ENCODE peak calls at places on chromosomes 16 and 17, in six cellular contexts. One of them, this sample, is unnamed.

GRCh38 chr17:74045608-74046007 is 157.9 kb upstream of the RPL38 start:
- DNase-seq in skeletal muscle cell: no peak
- DNase-seq in mucosa of descending colon: no peak
- DNase-seq in naive B cell: no peak
- DNase-seq in uterus: no peak
- DNase-seq in left cardiac atrium: no peak
- DNase-seq in this sample: no peak

GRCh38 chr17:74768069-74768762 is 7.9 kb downstream of the NAT9 start:
- DNase-seq in skeletal muscle cell: no peak
- DNase-seq in mucosa of descending colon: no peak
- DNase-seq in naive B cell: no peak
- DNase-seq in uterus: no peak
- DNase-seq in left cardiac atrium: peak; percentile 77
- DNase-seq in this sample: peak; percentile 42

GRCh38 chr16:87602821-87603683 is 744 bp downstream of the JPH3 start:
- DNase-seq in skeletal muscle cell: no peak
- DNase-seq in mucosa of descending colon: peak; percentile 24
- DNase-seq in naive B cell: no peak
- DNase-seq in uterus: no peak
- DNase-seq in left cardiac atrium: no peak
- DNase-seq in this sample: peak; percentile 44

GRCh38 chr16:1614226-1615102 is 2.3 kb downstream of the CRAMP1 start:
- DNase-seq in skeletal muscle cell: no peak
- DNase-seq in mucosa of descending colon: no peak
- DNase-seq in naive B cell: peak; percentile 23
- DNase-seq in uterus: peak; percentile 17
- DNase-seq in left cardiac atrium: peak; percentile 48
- DNase-seq in this sample: peak; percentile 28

GRCh38 chr17:17857496-17857895 is 20.7 kb upstream of the SREBF1 start:
- DNase-seq in skeletal muscle cell: no peak
- DNase-seq in mucosa of descending colon: no peak
- DNase-seq in naive B cell: no peak
- DNase-seq in uterus: no peak
- DNase-seq in left cardiac atrium: no peak
- DNase-seq in this sample: no peak

GRCh38 chr17:80884811-80885210 is 106.8 kb upstream of the CHMP6 start:
- DNase-seq in skeletal muscle cell: no peak
- DNase-seq in mucosa of descending colon: peak; percentile 47
- DNase-seq in naive B cell: no peak
- DNase-seq in uterus: no peak
- DNase-seq in left cardiac atrium: peak; percentile 10
- DNase-seq in this sample: no peak

GRCh38 chr16:66459878-66460277 is 32.8 kb downstream of the BEAN1 start:
- DNase-seq in skeletal muscle cell: no peak
- DNase-seq in mucosa of descending colon: no peak
- DNase-seq in naive B cell: no peak
- DNase-seq in uterus: no peak
- DNase-seq in left cardiac atrium: no peak
- DNase-seq in this sample: no peak

GRCh38 chr17:63358956-63359355 is 87.2 kb downstream of the CYB561 start:
- DNase-seq in skeletal muscle cell: no peak
- DNase-seq in mucosa of descending colon: no peak
- DNase-seq in naive B cell: no peak
- DNase-seq in uterus: no peak
- DNase-seq in left cardiac atrium: no peak
- DNase-seq in this sample: no peak

GRCh38 chr16:83793179-83793578 is 14.6 kb upstream of the HSBP1 start:
- DNase-seq in skeletal muscle cell: no peak
- DNase-seq in mucosa of descending colon: no peak
- DNase-seq in naive B cell: no peak
- DNase-seq in uterus: no peak
- DNase-seq in left cardiac atrium: no peak
- DNase-seq in this sample: no peak

GRCh38 chr16:70675851-70676513 is 9.9 kb downstream of the MTSS2 start:
- DNase-seq in skeletal muscle cell: no peak
- DNase-seq in mucosa of descending colon: peak; percentile 23
- DNase-seq in naive B cell: no peak
- DNase-seq in uterus: no peak
- DNase-seq in left cardiac atrium: peak; percentile 34
- DNase-seq in this sample: no peak

GRCh38 chr17:60154616-60155426 is 5.0 kb downstream of the CA4 start:
- DNase-seq in skeletal muscle cell: peak; percentile 79
- DNase-seq in mucosa of descending colon: no peak
- DNase-seq in naive B cell: no peak
- DNase-seq in uterus: peak; percentile 33
- DNase-seq in left cardiac atrium: no peak
- DNase-seq in this sample: peak; percentile 60

GRCh38 chr16:47778106-47778803 is 317.1 kb downstream of the PHKB start:
- DNase-seq in skeletal muscle cell: no peak
- DNase-seq in mucosa of descending colon: no peak
- DNase-seq in naive B cell: no peak
- DNase-seq in uterus: no peak
- DNase-seq in left cardiac atrium: no peak
- DNase-seq in this sample: no peak

GRCh38 chr17:81371910-81372760 is 23.1 kb upstream of the BAHCC1 start:
- DNase-seq in skeletal muscle cell: no peak
- DNase-seq in mucosa of descending colon: no peak
- DNase-seq in naive B cell: no peak
- DNase-seq in uterus: no peak
- DNase-seq in left cardiac atrium: peak; percentile 77
- DNase-seq in this sample: no peak

GRCh38 chr17:58611331-58611730 is 80.5 kb downstream of the TEX14 start:
- DNase-seq in skeletal muscle cell: no peak
- DNase-seq in mucosa of descending colon: no peak
- DNase-seq in naive B cell: no peak
- DNase-seq in uterus: no peak
- DNase-seq in left cardiac atrium: no peak
- DNase-seq in this sample: no peak